ENCODE peak calls at places on chromosomes 13 and 19, in nine cellular contexts. V is HepG2, P is SK-N-SH, I is GM23338, N is HL-60, B is A549, Q is K562, R is HCT116, Z is GM12878. O is an unnamed sample.

GRCh38 chr13:41224113-41225110 is 30.0 kb upstream of the KBTBD7 start:
- DNase-seq in Z (no peak), V (no peak), I (no peak), N (no peak), R (no peak), Q (no peak), B (no peak), P (no peak), O (no peak)

GRCh38 chr13:46804391-46804815 is 7.4 kb upstream of the ESD start:
- DNase-seq in N (no peak), V (peak), P (no peak), Q (no peak), R (peak), B (peak), Z (no peak), I (no peak), O (peak)

GRCh38 chr19:31676271-31677004 is 327.2 kb upstream of the TSHZ3 start:
- DNase-seq in P (peak), V (no peak), I (peak), B (peak), R (no peak), Q (no peak), N (peak), Z (no peak), O (no peak)

GRCh38 chr19:30406220-30406944 is 34.2 kb downstream of the ZNF536 start:
- DNase-seq in I (peak), P (peak), Q (no peak), N (peak), B (peak), Z (no peak), V (peak), R (no peak), O (no peak)

GRCh38 chr13:105979131-105979530 is 556.3 kb downstream of the EFNB2 start:
- DNase-seq in I (no peak), Z (no peak), B (no peak), Q (no peak), V (no peak), N (no peak), R (no peak), P (no peak), O (no peak)

GRCh38 chr19:31715249-31715944 is 366.2 kb upstream of the TSHZ3 start:
- DNase-seq in I (peak), N (no peak), Z (no peak), Q (no peak), V (no peak), B (no peak), P (no peak), R (no peak), O (no peak)

GRCh38 chr13:23560571-23561089 is 9.6 kb upstream of the TNFRSF19 start:
- DNase-seq in I (no peak), Q (no peak), P (no peak), R (no peak), Z (no peak), B (no peak), N (no peak), V (no peak), O (no peak)

GRCh38 chr19:39144487-39145071 is 19.0 kb downstream of the PAK4 start:
- DNase-seq in R (no peak), Z (no peak), V (no peak), Q (no peak), P (peak), I (peak), B (no peak), N (peak), O (no peak)

GRCh38 chr19:40265055-40265762 is 19.9 kb downstream of the AKT2 start:
- DNase-seq in Z (no peak), I (no peak), N (no peak), V (no peak), B (no peak), R (no peak), P (no peak), Q (no peak), O (no peak)

GRCh38 chr13:31887311-31887710 is 144.3 kb upstream of the FRY start:
- DNase-seq in I (no peak), N (no peak), B (no peak), Z (no peak), V (no peak), P (no peak), Q (no peak), R (no peak), O (no peak)

GRCh38 chr19:35292986-35293732 is 1.2 kb downstream of the MAG start:
- DNase-seq in R (no peak), B (no peak), P (no peak), V (no peak), N (no peak), Z (no peak), Q (no peak), I (no peak), O (no peak)

GRCh38 chr19:13118424-13119193 is 545 bp downstream of the NACC1 start:
- DNase-seq in V (peak), I (peak), P (peak), R (no peak), Z (no peak), Q (peak), B (peak), N (peak), O (no peak)

DNA sequence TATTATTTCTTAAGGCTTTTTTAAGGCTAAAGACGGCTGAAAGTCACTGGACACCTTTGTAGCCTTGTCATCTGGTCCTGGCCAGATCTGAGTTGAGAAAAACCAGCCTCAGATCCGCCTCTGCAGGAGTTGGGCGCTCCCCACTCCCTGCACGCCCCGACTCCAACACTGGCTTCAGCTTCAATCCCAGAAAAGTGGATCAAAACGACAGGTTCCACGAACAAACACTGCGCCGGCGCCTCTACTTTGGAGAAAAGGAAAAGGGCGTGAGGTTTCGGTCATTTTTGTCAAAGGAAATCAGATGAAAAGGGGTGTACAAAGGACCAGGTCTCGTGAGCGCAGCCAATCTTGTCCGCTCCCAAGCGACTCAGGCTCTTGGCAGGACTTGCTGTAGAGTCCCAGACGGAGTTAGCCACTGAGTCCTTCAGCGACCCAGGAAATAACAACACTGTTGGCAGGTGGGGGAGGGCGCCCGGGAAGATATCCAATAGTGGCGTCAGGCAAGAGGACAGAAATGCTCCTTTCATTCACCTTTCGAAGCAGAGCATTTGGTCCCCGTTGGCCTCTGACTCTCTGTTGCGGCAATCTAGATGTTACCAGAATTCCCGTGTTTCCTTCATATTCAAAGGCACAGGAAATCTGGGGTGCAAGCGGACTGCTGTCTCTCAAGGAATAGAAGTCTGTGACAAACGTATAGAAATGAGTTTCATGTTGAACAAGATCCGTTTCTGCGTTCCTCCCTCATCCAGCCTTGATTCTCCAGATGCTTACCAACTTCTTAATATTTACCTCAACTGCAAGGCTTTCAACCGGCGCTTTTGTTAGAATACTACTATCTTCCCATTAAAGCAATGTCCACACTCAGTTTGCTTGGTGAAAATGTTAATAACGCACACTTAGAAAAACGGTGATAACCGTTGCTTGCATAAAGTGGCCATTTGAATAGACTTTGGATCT is 1.8 kb upstream of the CCNA1 start:
- DNase-seq in R (no peak), V (no peak), N (no peak), Z (no peak), B (no peak), Q (no peak), P (peak), I (peak), O (no peak)
- H3K4me3 ChIP-seq in R (no peak), V (no peak), N (no peak), Z (no peak), B (no peak), Q (no peak), P (no peak), I (peak), O (peak)

DNA sequence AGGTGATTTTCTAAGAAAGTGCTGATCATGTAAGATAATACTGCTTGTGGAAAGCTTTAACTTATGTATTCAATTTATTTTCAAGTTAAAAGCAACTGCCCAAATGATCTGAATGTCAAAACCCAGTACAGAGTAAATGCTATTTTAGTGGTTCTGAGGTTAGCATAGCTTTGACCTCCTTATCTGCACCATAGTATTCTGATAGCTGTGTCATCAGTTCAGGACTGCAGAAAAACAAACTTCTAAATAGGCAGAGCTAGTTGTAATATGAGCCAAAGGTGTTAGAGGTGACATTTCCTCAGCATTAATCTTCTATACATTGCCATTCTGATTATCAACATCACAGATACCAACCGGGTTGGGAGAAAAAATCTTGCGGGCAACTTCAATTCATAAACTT is 758.7 kb downstream of the SLITRK5 start:
- DNase-seq in Q (no peak), P (no peak), Z (no peak), R (no peak), N (no peak), I (no peak), B (no peak), V (no peak), O (no peak)
- TF ChIP-seq REST in Q (no peak), P (no peak), Z (no peak), R (no peak), N (no peak), I (no peak), B (no peak), V (no peak), O (no peak)

GRCh38 chr19:5958074-5958850 is 19.7 kb downstream of the RANBP3 start:
- DNase-seq in Q (no peak), B (no peak), P (peak), V (no peak), N (no peak), I (no peak), R (no peak), Z (no peak), O (no peak)

GRCh38 chr19:5955638-5955935 is 22.4 kb downstream of the RANBP3 start:
- DNase-seq in Q (no peak), I (no peak), B (no peak), Z (no peak), P (no peak), N (no peak), V (no peak), R (no peak), O (no peak)

GRCh38 chr19:5956323-5956722 is 21.6 kb downstream of the RANBP3 start:
- DNase-seq in R (no peak), N (no peak), Q (no peak), I (no peak), B (no peak), P (no peak), Z (no peak), V (no peak), O (no peak)

GRCh38 chr19:5956728-5957127 is 21.2 kb downstream of the RANBP3 start:
- DNase-seq in R (no peak), Z (no peak), B (no peak), P (no peak), N (no peak), I (no peak), V (no peak), Q (no peak), O (no peak)

DNA sequence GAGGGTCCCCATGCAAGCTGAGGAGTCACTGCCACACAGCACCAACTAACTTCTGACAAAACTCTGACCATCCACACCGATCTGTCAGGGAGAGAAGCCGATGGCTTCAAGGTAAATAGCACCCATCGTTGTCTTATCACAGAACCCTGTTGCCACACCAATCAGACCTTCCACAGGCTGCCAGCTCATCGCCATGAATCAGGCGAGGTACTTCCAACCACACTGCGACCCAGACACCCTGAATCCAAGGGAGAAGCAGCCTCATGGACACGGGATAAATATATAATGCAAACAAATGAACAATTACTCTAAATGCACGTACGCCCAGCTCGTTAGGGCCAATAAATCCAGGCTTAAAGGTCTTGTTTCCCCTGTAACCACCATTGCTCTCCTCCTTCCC is 20.8 kb downstream of the RANBP3 start:
- DNase-seq in I (no peak), N (no peak), Q (no peak), Z (no peak), V (no peak), R (no peak), P (no peak), B (no peak), O (no peak)
- H3K4me3 ChIP-seq in I (no peak), N (no peak), Q (no peak), Z (no peak), V (no peak), R (no peak), P (no peak), B (no peak), O (no peak)

DNA sequence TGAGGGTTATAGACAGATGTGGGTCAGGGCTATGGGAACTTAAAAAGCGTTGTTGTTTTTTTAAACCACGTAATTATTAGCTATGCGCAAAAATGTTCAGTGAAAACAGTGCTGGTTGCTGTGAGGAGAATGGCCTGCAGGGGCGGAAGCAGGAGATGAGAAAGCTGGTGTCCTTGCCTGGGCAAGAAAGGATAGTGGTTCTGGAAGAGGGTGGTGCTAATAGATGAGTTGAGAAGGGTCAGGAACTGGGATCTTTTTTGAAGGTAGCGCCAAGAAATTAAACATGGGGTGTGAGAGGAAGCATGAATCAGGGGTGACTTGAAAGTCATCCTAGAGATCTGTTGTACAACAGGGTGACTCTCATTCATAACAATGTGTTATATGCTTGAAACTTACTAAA is 4.8 kb upstream of the SMG9 start:
- DNase-seq in Q (peak), N (no peak), I (peak), P (no peak), V (peak), Z (no peak), B (peak), R (peak), O (no peak)
- TF ChIP-seq REST in Q (no peak), N (no peak), I (no peak), P (no peak), V (no peak), Z (no peak), B (no peak), R (no peak), O (no peak)

GRCh38 chr19:4016486-4016885 is 8.9 kb downstream of the PIAS4 start:
- DNase-seq in I (no peak), N (no peak), R (no peak), B (no peak), P (no peak), Q (no peak), Z (no peak), V (no peak), O (no peak)
- H3K4me3 ChIP-seq in I (no peak), N (no peak), R (no peak), B (no peak), P (no peak), Q (no peak), Z (no peak), V (no peak), O (no peak)

DNA sequence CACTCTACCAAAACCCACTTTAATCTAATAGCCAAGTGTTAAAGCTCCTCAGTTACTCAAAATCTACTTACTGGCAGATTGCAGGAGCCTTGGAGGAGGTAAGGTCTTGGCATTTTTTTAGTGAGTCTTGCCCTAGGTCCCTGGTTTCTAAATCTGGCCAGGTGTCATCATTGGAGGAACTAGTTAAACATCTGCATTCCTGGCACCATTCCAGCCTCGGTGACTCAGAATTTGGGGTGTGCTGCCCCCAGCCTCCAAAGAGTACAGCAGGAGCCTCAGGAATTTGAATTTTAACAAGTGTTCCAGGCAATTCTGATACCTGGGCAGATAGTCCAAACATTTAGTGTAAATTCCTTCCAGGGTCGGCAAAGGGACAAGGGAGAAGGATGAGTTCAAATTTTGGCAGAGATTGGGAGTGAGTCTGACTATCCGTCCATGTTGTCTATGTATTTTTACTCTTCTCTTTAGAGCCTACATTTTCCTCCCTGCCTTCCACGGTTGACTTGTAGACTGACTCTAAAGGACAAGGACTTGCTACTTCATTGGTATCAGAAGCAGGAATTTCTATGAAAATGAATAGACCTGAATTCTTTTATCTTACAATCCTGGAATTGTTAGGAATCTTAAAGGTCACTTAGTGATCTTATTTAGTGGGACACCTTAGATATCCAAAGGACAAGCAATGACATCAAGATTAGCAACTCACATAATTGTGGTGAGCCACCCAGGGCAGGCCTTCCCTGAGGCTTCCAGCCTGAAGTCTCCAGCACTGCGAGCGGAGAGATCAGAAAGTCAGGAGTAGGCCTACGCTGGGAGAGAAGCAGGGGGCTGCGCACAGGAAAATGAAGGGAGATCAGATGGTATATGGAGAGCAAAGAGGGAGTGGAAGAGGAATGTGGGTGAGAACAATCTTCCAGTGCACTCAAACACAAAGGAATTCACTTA is 37.6 kb downstream of the KLF5 start:
- DNase-seq in R (no peak), B (no peak), Q (peak), P (no peak), I (no peak), Z (no peak), V (peak), N (no peak), O (no peak)
- TF ChIP-seq REST in R (no peak), B (no peak), Q (no peak), P (no peak), I (no peak), Z (no peak), V (no peak), N (no peak), O (no peak)